ENCODE peak calls at places on chromosomes 7 and 10, in five cellular contexts. D is heart right ventricle, H is HFF-Myc, R is nephron progenitor cell, S is lower leg skin. I is an unnamed sample.

GRCh38 chr10:26755443-26755903 is 58.0 kb downstream of the PDSS1 start:
- DNase-seq in D (no peak), H (peak; percentile 11), R (no peak), S (no peak), I (no peak)

GRCh38 chr7:7857143-7857583 is 111.4 kb upstream of the GLCCI1 start:
- DNase-seq in D (no peak), H (no peak), R (no peak), S (no peak), I (no peak)

GRCh38 chr10:102115775-102116174 is 4.4 kb downstream of the LDB1 start:
- DNase-seq in D (no peak), H (no peak), R (no peak), S (no peak), I (peak; percentile 12)

GRCh38 chr10:74021248-74022055 is 23.5 kb downstream of the VCL start:
- DNase-seq in D (no peak), H (no peak), R (no peak), S (no peak), I (no peak)

GRCh38 chr7:95527033-95527775 is 41.5 kb downstream of the ASB4 start:
- DNase-seq in D (peak; percentile 65), H (peak; percentile 24), R (peak; percentile 59), S (peak; percentile 53), I (peak; percentile 4)

GRCh38 chr7:44050915-44051560 is 6.5 kb downstream of the DBNL start:
- DNase-seq in D (no peak), H (no peak), R (no peak), S (no peak), I (no peak)

GRCh38 chr7:45921699-45922519 is 837 bp upstream of the IGFBP3 start:
- DNase-seq in D (peak; percentile 78), H (peak; percentile 30), R (peak; percentile 80), S (peak; percentile 48), I (peak; percentile 43)

GRCh38 chr7:91945476-91945875 is 4.8 kb downstream of the AKAP9 start:
- DNase-seq in D (no peak), H (no peak), R (no peak), S (no peak), I (no peak)

GRCh38 chr7:118169146-118169545 is 14.8 kb upstream of the LSM8 start:
- DNase-seq in D (no peak), H (no peak), R (no peak), S (no peak), I (no peak)

GRCh38 chr10:79066460-79067240 is 2.1 kb upstream of the ZMIZ1 start:
- DNase-seq in D (no peak), H (no peak), R (no peak), S (no peak), I (peak; percentile 43)
- TF ChIP-seq CTCF in D (no peak), H (peak; percentile 40), R (no peak), S (no peak), I (peak; percentile 17)

DNA sequence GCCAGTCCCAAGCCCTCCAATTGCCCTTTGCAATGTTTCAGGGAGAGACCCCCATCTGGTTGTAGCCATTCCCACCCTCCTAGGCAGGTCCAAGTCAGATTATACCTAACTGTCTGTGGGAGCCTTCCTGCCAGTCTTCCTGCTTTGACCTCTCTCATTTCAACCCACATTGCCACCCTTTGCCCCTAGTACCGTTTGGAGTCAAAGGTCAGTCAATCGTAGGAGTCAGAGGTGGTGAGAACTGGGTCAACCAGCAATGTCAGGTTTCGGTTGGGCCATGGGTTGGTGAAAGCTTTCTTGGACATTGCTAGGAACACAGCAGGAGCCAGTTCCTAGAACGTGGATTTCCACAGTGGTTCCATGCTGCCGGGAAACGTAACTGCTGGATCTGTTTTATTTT is 269.4 kb upstream of the GHITM start:
- DNase-seq in D (no peak), H (no peak), R (no peak), S (no peak), I (no peak)
- TF ChIP-seq CTCF in D (no peak), H (no peak), R (no peak), S (no peak), I (no peak)

GRCh38 chr7:69025249-69025648 is 573.0 kb upstream of the AUTS2 start:
- DNase-seq in D (no peak), H (no peak), R (no peak), S (no peak), I (no peak)
- TF ChIP-seq CTCF in D (no peak), H (no peak), R (no peak), S (no peak), I (no peak)

GRCh38 chr7:57305192-57305748 is 144.7 kb upstream of the ZNF716 start:
- DNase-seq in D (no peak), H (no peak), R (no peak), S (no peak), I (peak; percentile 1)
- TF ChIP-seq CTCF in D (peak; percentile 23), H (peak; percentile 29), R (no peak), S (no peak), I (peak; percentile 34)

I was measured in activated CD8-positive, alpha-beta T cell treated with anti-CD3 and anti-CD28 coated beads for 36 hours.